ENCODE peak calls at places on chromosomes 2 and 18, in ten cellular contexts. E is naive thymus-derived CD4-positive, alpha-beta T cell; G is WERI-Rb-1; P is Caco-2; R is activated CD4-positive, alpha-beta T cell treated with anti-CD3 and anti-CD28 coated beads, Interleukin-2, amount 10 ng/mL, durations not matched to agents 7 days and 5 days; J is hippocampal formation; L is heart right ventricle; I is C1 segment of cervical spinal cord; W is fibroblast of the aortic adventitia; V is T follicular helper cell. X is an unnamed sample.

GRCh38 chr2:186485576-186485870 is 537 bp upstream of the ZC3H15 start:
- DNase-seq in I (no peak), E (no peak), P (no peak), R (no peak), J (no peak), L (no peak), G (no peak), V (no peak), W (no peak), X (no peak)

GRCh38 chr18:45248240-45248903 is 366.9 kb upstream of the SLC14A2 start:
- DNase-seq in E (no peak), G (no peak), I (no peak), L (peak), R (no peak), W (peak), V (no peak), J (no peak), P (no peak), X (no peak)

GRCh38 chr2:124145982-124146381 is 120.9 kb downstream of the CNTNAP5 start:
- DNase-seq in P (no peak), V (no peak), E (no peak), L (no peak), G (no peak), W (no peak), J (no peak), I (no peak), R (no peak), X (no peak)

GRCh38 chr2:181679544-181679979 is 755 bp downstream of the NEUROD1 start:
- DNase-seq in P (no peak), G (peak), V (no peak), I (no peak), J (no peak), W (no peak), R (no peak), L (no peak), E (no peak), X (no peak)

GRCh38 chr2:148914463-148914862 is 39.4 kb downstream of the KIF5C start:
- DNase-seq in W (no peak), G (no peak), P (no peak), E (no peak), L (no peak), V (no peak), J (peak), R (no peak), I (no peak), X (peak)

GRCh38 chr2:239684271-239684670 is 283.5 kb upstream of the HDAC4 start:
- DNase-seq in E (no peak), J (no peak), V (no peak), L (no peak), R (no peak), I (no peak), W (no peak), G (no peak), P (no peak), X (no peak)

GRCh38 chr2:102055346-102055975 is 63.7 kb downstream of the IL1R2 start:
- DNase-seq in V (no peak), L (no peak), J (no peak), R (no peak), I (no peak), G (no peak), P (no peak), W (peak), E (no peak), X (no peak)

GRCh38 chr2:54042908-54043620 is 72.3 kb upstream of the PSME4 start:
- DNase-seq in I (no peak), G (no peak), E (no peak), L (peak), R (no peak), J (peak), P (no peak), V (no peak), W (no peak), X (no peak)

GRCh38 chr2:221914334-221914733 is 342.2 kb upstream of the EPHA4 start:
- DNase-seq in V (no peak), P (no peak), E (no peak), G (no peak), I (no peak), J (no peak), R (no peak), W (peak), L (no peak), X (no peak)

GRCh38 chr2:224171226-224171625 is 132.1 kb upstream of the SERPINE2 start:
- DNase-seq in E (no peak), W (no peak), G (no peak), V (no peak), J (peak), I (no peak), L (no peak), P (no peak), R (no peak), X (no peak)

GRCh38 chr2:169815849-169816248 is 8.9 kb downstream of the METTL5 start:
- DNase-seq in W (peak), J (no peak), G (no peak), I (no peak), V (no peak), R (no peak), L (no peak), P (no peak), E (no peak), X (no peak)